ENCODE peak calls at places on chromosomes 2 and 18, in ten cellular contexts. H is NAMALWA; R is NCI-H510A; B is amniotic stem cell; J is activated T-helper 2 cell treated with anti-CD3 and anti-CD28 coated beads, Interferon-gamma antibody, Interleukin-2, Interleukin-4, amounts not matched to agents 10 μg/mL and 5 μg/mL and 100 μg/mL, durations not matched to agents 14 hours and 24 hours and 36 hours; S is HTR-8/SVneo; Q is stimulated activated CD4-positive, alpha-beta T cell treated with anti-CD3 and anti-CD28 coated beads, Interleukin-15, amount 100 ng/mL, for 24 hours; E is upper lobe of right lung; V is NCI-H2081; F is lower lobe of right lung. N is an unnamed sample.
A peak's percentile ranks its signal among the peaks of the same experiment; 100 is the strongest.

GRCh38 chr2:187698374-187699110 is 144.3 kb upstream of the TFPI start:
- DNase-seq in H (no peak), R (no peak), B (no peak), J (no peak), S (no peak), Q (no peak), E (no peak), V (no peak), F (no peak), N (no peak)

GRCh38 chr2:120767486-120768005 is 31.9 kb downstream of the GLI2 start:
- DNase-seq in H (no peak), R (no peak), B (no peak), J (no peak), S (no peak), Q (no peak), E (peak; percentile 47), V (no peak), F (peak; percentile 21), N (no peak)

GRCh38 chr2:68824831-68825230 is 46.4 kb downstream of the BMP10 start:
- DNase-seq in H (no peak), R (no peak), B (no peak), J (no peak), S (no peak), Q (no peak), E (no peak), V (no peak), F (no peak), N (no peak)

GRCh38 chr18:2547477-2548087 is 23.7 kb downstream of the METTL4 start:
- DNase-seq in H (peak; percentile 76), R (peak; percentile 18), B (peak; percentile 65), J (no peak), S (peak; percentile 14), Q (no peak), E (no peak), V (no peak), F (no peak), N (no peak)

GRCh38 chr2:27118525-27119329 is at the start of gene CGREF1:
- DNase-seq in H (no peak), R (no peak), B (no peak), J (no peak), S (no peak), Q (peak; percentile 46), E (no peak), V (peak; percentile 45), F (no peak), N (no peak)

GRCh38 chr2:64222942-64223511 is 78.8 kb upstream of the PELI1 start:
- DNase-seq in H (no peak), R (no peak), B (no peak), J (no peak), S (no peak), Q (no peak), E (no peak), V (no peak), F (no peak), N (no peak)

GRCh38 chr18:73639788-73640187 is 507.8 kb downstream of the FBXO15 start:
- DNase-seq in H (no peak), R (no peak), B (no peak), J (no peak), S (no peak), Q (no peak), E (no peak), V (no peak), F (no peak), N (no peak)

GRCh38 chr18:25875574-25875973 is 214.8 kb downstream of the SS18 start:
- DNase-seq in H (no peak), R (peak; percentile 61), B (no peak), J (no peak), S (no peak), Q (no peak), E (no peak), V (no peak), F (no peak), N (peak; percentile 66)

GRCh38 chr18:77178559-77178958 is 46.0 kb upstream of the MBP start:
- DNase-seq in H (no peak), R (no peak), B (no peak), J (no peak), S (no peak), Q (no peak), E (no peak), V (no peak), F (no peak), N (no peak)

GRCh38 chr2:232871835-232872736 is 2.0 kb downstream of the SNORC start:
- DNase-seq in H (no peak), R (no peak), B (no peak), J (no peak), S (no peak), Q (no peak), E (peak; percentile 48), V (no peak), F (no peak), N (no peak)

GRCh38 chr2:19900536-19901200 is 1.1 kb downstream of the TTC32 start:
- DNase-seq in H (peak; percentile 52), R (no peak), B (no peak), J (peak; percentile 27), S (no peak), Q (peak; percentile 21), E (no peak), V (no peak), F (no peak), N (no peak)

GRCh38 chr18:54254265-54254758 is 15.0 kb upstream of the POLI start:
- DNase-seq in H (no peak), R (no peak), B (no peak), J (no peak), S (no peak), Q (no peak), E (no peak), V (no peak), F (no peak), N (no peak)

GRCh38 chr2:9166579-9167392 is 39.8 kb upstream of the ASAP2 start:
- DNase-seq in H (no peak), R (no peak), B (no peak), J (no peak), S (no peak), Q (no peak), E (no peak), V (no peak), F (no peak), N (no peak)

GRCh38 chr2:138090330-138090729 is 126.1 kb downstream of the HNMT start:
- DNase-seq in H (peak; percentile 43), R (no peak), B (no peak), J (no peak), S (peak; percentile 40), Q (no peak), E (no peak), V (no peak), F (no peak), N (no peak)

GRCh38 chr2:128623776-128624424 is 305.2 kb upstream of the HS6ST1 start:
- DNase-seq in H (no peak), R (no peak), B (peak; percentile 63), J (peak; percentile 33), S (peak; percentile 78), Q (peak; percentile 23), E (no peak), V (no peak), F (peak; percentile 18), N (no peak)

GRCh38 chr2:218983263-218983970 is 1.6 kb downstream of the FEV start:
- DNase-seq in H (no peak), R (no peak), B (no peak), J (no peak), S (no peak), Q (no peak), E (no peak), V (no peak), F (no peak), N (no peak)

GRCh38 chr18:31146809-31147208 is 15.8 kb downstream of the DSC1 start:
- DNase-seq in H (no peak), R (no peak), B (no peak), J (no peak), S (no peak), Q (no peak), E (no peak), V (no peak), F (no peak), N (no peak)

GRCh38 chr2:864501-865106 is 86.0 kb upstream of the SNTG2 start:
- DNase-seq in H (no peak), R (no peak), B (no peak), J (no peak), S (no peak), Q (no peak), E (peak; percentile 45), V (no peak), F (no peak), N (no peak)

GRCh38 chr2:238644095-238645081 is 203.5 kb upstream of the TWIST2 start:
- DNase-seq in H (no peak), R (no peak), B (peak; percentile 50), J (no peak), S (peak; percentile 67), Q (no peak), E (no peak), V (no peak), F (no peak), N (no peak)

GRCh38 chr2:48448274-48449061 is 81.5 kb upstream of the STON1 start:
- DNase-seq in H (peak; percentile 17), R (no peak), B (no peak), J (no peak), S (no peak), Q (no peak), E (no peak), V (no peak), F (no peak), N (no peak)

GRCh38 chr2:160371251-160372009 is 122.2 kb downstream of the RBMS1 start:
- DNase-seq in H (no peak), R (no peak), B (no peak), J (no peak), S (no peak), Q (no peak), E (no peak), V (peak; percentile 8), F (peak; percentile 55), N (no peak)

GRCh38 chr2:26399781-26400376 is 1.8 kb upstream of the DRC1 start:
- DNase-seq in H (no peak), R (no peak), B (no peak), J (no peak), S (no peak), Q (no peak), E (no peak), V (peak; percentile 70), F (no peak), N (no peak)

GRCh38 chr2:235634435-235635152 is 140.8 kb downstream of the AGAP1 start:
- DNase-seq in H (no peak), R (no peak), B (no peak), J (no peak), S (no peak), Q (no peak), E (no peak), V (no peak), F (no peak), N (no peak)

GRCh38 chr2:112642961-112643360 is 2.8 kb upstream of the SLC20A1 start:
- DNase-seq in H (no peak), R (no peak), B (no peak), J (no peak), S (no peak), Q (no peak), E (no peak), V (no peak), F (no peak), N (no peak)

GRCh38 chr18:36769172-36769571 is 59.6 kb downstream of the TPGS2 start:
- DNase-seq in H (no peak), R (no peak), B (no peak), J (no peak), S (no peak), Q (no peak), E (no peak), V (no peak), F (no peak), N (no peak)

GRCh38 chr2:23385351-23385747 is 370 bp downstream of the KLHL29 start:
- DNase-seq in H (peak; percentile 17), R (no peak), B (no peak), J (no peak), S (no peak), Q (peak; percentile 51), E (peak; percentile 81), V (no peak), F (no peak), N (no peak)

GRCh38 chr2:239328306-239329191 is 72.3 kb downstream of the HDAC4 start:
- DNase-seq in H (no peak), R (no peak), B (no peak), J (no peak), S (no peak), Q (no peak), E (no peak), V (no peak), F (no peak), N (no peak)

GRCh38 chr2:191696001-191696400 is 18.1 kb downstream of the NABP1 start:
- DNase-seq in H (no peak), R (peak; percentile 53), B (peak; percentile 55), J (no peak), S (no peak), Q (no peak), E (no peak), V (no peak), F (no peak), N (no peak)

N was measured in SHP77 treated with DMSO at 0.1 percent for 48 hours.